ENCODE peak calls at places on chromosomes 5 and 9, in nine cellular contexts. C is CD8-positive, alpha-beta T cell; O is cardiac fibroblast; V is nephron progenitor cell; A is T-helper 9 cell; T is fibroblast of pulmonary artery; N is hepatocyte; G is hippocampal formation; F is adipocyte. S is an unnamed sample.

GRCh38 chr9:125524522-125524921 is 182.5 kb downstream of the MAPKAP1 start:
- DNase-seq in T (peak), F (no peak), C (no peak), G (no peak), O (peak), A (no peak), N (no peak), V (peak), S (no peak)

GRCh38 chr5:141507387-141508091 is 18.7 kb downstream of the PCDHGC5 start:
- DNase-seq in F (peak), T (peak), A (no peak), G (no peak), V (peak), C (no peak), O (peak), N (peak), S (peak)

GRCh38 chr5:143245929-143246561 is 157.4 kb downstream of the NR3C1 start:
- DNase-seq in A (no peak), T (peak), G (no peak), O (peak), F (peak), V (no peak), C (no peak), N (peak), S (peak)

GRCh38 chr5:82164109-82164956 is 113.8 kb downstream of the RPS23 start:
- DNase-seq in O (peak), N (peak), C (no peak), A (no peak), G (no peak), F (peak), V (no peak), T (peak), S (peak)

GRCh38 chr5:101390317-101390908 is 487.3 kb upstream of the ST8SIA4 start:
- DNase-seq in G (no peak), V (peak), C (no peak), N (peak), T (peak), A (no peak), O (peak), F (peak), S (peak)

GRCh38 chr5:123543438-123543837 is 31.5 kb downstream of the CSNK1G3 start:
- DNase-seq in N (no peak), A (no peak), F (no peak), C (no peak), O (no peak), G (no peak), V (no peak), T (no peak), S (no peak)

GRCh38 chr9:1429328-1429727 is 379.2 kb downstream of the DMRT2 start:
- DNase-seq in T (peak), G (no peak), C (no peak), V (peak), A (no peak), O (no peak), N (no peak), F (no peak), S (no peak)

GRCh38 chr9:88302579-88303324 is 85.5 kb upstream of the SPIN1 start:
- DNase-seq in A (no peak), T (no peak), V (no peak), O (no peak), N (no peak), C (no peak), G (no peak), F (no peak), S (no peak)

GRCh38 chr5:96963267-96963666 is 27.4 kb downstream of the LNPEP start:
- DNase-seq in C (no peak), T (peak), V (no peak), N (peak), F (peak), G (peak), A (no peak), O (peak), S (peak)

GRCh38 chr9:114092336-114092735 is 6.8 kb downstream of the KIF12 start:
- DNase-seq in C (no peak), N (no peak), A (no peak), V (no peak), G (no peak), T (no peak), O (no peak), F (no peak), S (no peak)

GRCh38 chr5:109721741-109722140 is 32.0 kb downstream of the MAN2A1 start:
- DNase-seq in G (no peak), F (no peak), O (no peak), A (no peak), T (no peak), N (no peak), C (no peak), V (no peak), S (no peak)

GRCh38 chr9:98249774-98250173 is 5.7 kb downstream of the TBC1D2 start:
- DNase-seq in V (no peak), O (no peak), T (no peak), A (no peak), F (no peak), C (no peak), N (no peak), G (no peak), S (no peak)

GRCh38 chr5:42951169-42951846 is 88.8 kb downstream of the ANXA2R start:
- DNase-seq in A (peak), O (peak), T (peak), G (peak), V (no peak), F (peak), N (no peak), C (peak), S (peak)

S was measured in fibroblast of lung.